ENCODE peak calls at places on chromosomes 2 and 18, in five cellular contexts. O is GM12865, R is astrocyte of the spinal cord, C is ovary, T is AG09319. J is an unnamed sample.

GRCh38 chr2:1491751-1492150 is 78.5 kb downstream of the TPO start:
- DNase-seq in T (no peak), O (no peak), C (no peak), R (no peak), J (no peak)

GRCh38 chr18:58896734-58897508 is 32.2 kb downstream of the ZNF532 start:
- DNase-seq in R (no peak), C (no peak), O (no peak), T (no peak), J (no peak)

GRCh38 chr2:168118733-168119518 is 128.5 kb downstream of the STK39 start:
- DNase-seq in C (peak; percentile 17), T (peak; percentile 49), R (peak; percentile 86), O (peak; percentile 71), J (no peak)

GRCh38 chr18:37282386-37283037 is 283.1 kb downstream of the CELF4 start:
- DNase-seq in T (no peak), R (no peak), C (no peak), O (peak; percentile 4), J (no peak)

GRCh38 chr2:54613361-54613760 is 110.1 kb upstream of the EML6 start:
- DNase-seq in T (no peak), O (no peak), R (peak; percentile 56), C (no peak), J (no peak)

GRCh38 chr18:712401-713134 is at the start of gene ENOSF1:
- DNase-seq in T (peak; percentile 43), C (peak; percentile 86), R (peak; percentile 79), O (peak; percentile 90), J (peak; percentile 93)

GRCh38 chr18:50061876-50062517 is 132.9 kb downstream of the MYO5B start:
- DNase-seq in C (no peak), R (no peak), O (no peak), T (no peak), J (no peak)

GRCh38 chr2:95530734-95531133 is 46.2 kb upstream of the TRIM43B start:
- DNase-seq in R (peak; percentile 82), C (no peak), T (no peak), O (peak; percentile 79), J (peak; percentile 60)

GRCh38 chr2:24730481-24730880 is 62.7 kb downstream of the PTRHD1 start:
- DNase-seq in R (no peak), T (no peak), O (no peak), C (no peak), J (no peak)

GRCh38 chr2:96325038-96325883 is at the start of gene ITPRIPL1:
- DNase-seq in R (peak; percentile 6), C (no peak), O (peak; percentile 46), T (no peak), J (peak; percentile 63)

GRCh38 chr18:76476665-76477561 is 18.1 kb downstream of the ZNF516 start:
- DNase-seq in C (no peak), T (peak; percentile 74), R (peak; percentile 93), O (peak; percentile 75), J (no peak)

GRCh38 chr18:76480913-76481312 is 14.1 kb downstream of the ZNF516 start:
- DNase-seq in T (no peak), R (no peak), O (no peak), C (no peak), J (no peak)

GRCh38 chr18:76482971-76483691 is 11.9 kb downstream of the ZNF516 start:
- DNase-seq in T (no peak), C (no peak), O (no peak), R (no peak), J (no peak)

GRCh38 chr18:76482267-76482666 is 12.8 kb downstream of the ZNF516 start:
- DNase-seq in C (no peak), T (no peak), R (no peak), O (no peak), J (no peak)

GRCh38 chr18:76479351-76480238 is 15.4 kb downstream of the ZNF516 start:
- DNase-seq in C (no peak), O (no peak), R (no peak), T (no peak), J (no peak)
- TF ChIP-seq CTCF in C (no peak), O (no peak), R (no peak), T (no peak), J (no peak)

GRCh38 chr2:58046335-58046584 is 346 bp upstream of the VRK2 start:
- DNase-seq in O (no peak), C (no peak), R (no peak), T (no peak), J (no peak)

GRCh38 chr2:58047969-58048368 is 1.4 kb downstream of the VRK2 start:
- DNase-seq in T (no peak), C (no peak), O (no peak), R (no peak), J (no peak)

GRCh38 chr2:58047373-58047674 is 718 bp downstream of the VRK2 start:
- DNase-seq in O (no peak), T (no peak), R (no peak), C (no peak), J (no peak)

GRCh38 chr2:58045580-58046334 is 849 bp upstream of the VRK2 start:
- DNase-seq in R (no peak), O (peak; percentile 58), T (no peak), C (no peak), J (no peak)

GRCh38 chr2:58046585-58047372 is at the start of gene VRK2:
- DNase-seq in T (peak; percentile 79), R (peak; percentile 94), O (peak; percentile 98), C (peak; percentile 82), J (peak; percentile 90)
- TF ChIP-seq CTCF in T (no peak), R (peak; percentile 5), O (no peak), C (peak; percentile 13), J (no peak)

DNA sequence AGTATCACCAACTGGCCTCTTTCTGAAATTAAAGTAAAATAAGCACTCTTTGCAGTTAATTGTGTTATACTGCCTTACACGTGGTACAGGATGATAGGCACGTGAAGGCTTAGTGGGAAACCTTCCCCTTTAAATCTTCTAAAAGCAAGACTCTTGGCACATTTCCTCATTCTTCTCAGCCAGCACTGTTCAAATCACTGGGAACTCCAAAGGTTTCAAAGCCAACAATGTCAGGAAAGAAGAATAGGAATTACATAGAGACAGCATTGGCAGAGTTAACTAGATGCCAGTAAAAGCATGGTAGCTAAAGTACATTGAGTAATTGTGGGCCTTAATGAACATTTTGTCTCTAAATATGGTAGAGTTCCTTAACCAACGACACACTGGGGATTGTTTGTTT is 96.4 kb downstream of the DTNA start:
- DNase-seq in O (no peak), T (no peak), C (no peak), R (no peak), J (no peak)
- TF ChIP-seq CTCF in O (no peak), T (no peak), C (no peak), R (no peak), J (no peak)

DNA sequence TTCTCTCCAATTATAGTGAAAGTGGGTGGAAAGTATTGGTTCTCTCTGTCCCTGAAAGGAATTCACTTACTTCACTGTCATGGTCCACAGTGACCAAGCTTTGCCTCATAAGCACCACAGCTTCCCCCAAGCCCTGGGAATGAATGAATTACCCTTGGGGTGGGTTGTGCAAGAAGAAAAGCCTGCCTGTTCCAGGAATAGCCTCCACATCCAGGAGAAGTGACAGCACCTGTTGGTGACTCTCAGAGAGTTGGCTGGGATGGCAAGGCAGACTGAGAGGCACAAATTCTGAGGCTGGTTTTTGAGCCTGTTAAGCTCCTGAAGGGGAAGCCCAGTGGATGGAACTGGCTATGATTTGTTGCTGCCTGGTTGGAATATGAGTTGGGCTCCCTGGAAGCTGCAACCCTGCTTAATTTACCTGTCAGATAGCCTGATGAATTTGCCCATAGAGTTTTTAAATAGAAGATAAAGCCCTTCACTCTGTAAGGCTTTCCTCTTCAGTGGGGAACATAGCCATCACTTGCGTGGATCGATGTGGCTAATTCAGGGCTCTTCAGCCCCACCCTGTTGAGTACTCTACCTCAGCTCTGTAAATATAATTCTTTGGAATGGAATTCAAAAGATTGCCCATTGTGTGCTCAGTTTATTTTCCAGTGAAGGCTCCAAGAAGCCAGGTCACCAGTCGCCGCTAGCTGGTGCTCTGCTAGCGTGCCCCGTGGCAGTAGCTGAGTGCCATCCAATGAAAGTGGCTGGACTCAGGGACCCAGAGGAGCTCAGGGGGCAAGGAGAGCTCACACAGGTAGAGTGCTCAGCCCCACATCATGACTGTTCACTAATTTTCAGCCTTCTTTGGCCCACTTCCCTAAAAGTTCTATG is 479.3 kb downstream of the IRS1 start:
- DNase-seq in O (no peak), T (no peak), R (no peak), C (no peak), J (no peak)
- TF ChIP-seq CTCF in O (no peak), T (no peak), R (no peak), C (no peak), J (no peak)

DNA sequence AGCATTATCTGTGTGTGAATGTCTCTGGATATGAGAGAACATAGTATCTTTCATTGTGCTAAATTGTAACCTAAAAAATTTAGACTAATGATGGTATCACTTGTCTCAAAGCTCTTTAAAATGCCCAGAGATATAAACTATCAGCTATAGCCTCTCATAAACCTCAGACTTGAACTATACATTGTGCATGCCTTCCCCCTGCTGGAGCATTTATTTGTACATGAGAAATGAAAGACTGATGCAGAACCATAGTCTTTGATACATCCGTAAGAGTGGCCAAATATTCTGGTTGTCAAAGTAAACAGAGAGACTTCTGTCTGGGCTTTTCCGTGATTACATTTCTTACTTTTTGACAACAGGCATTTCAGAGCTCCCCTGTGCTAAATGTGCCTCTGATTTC is 71.9 kb upstream of the CCDC68 start:
- DNase-seq in T (no peak), O (no peak), C (no peak), R (no peak), J (no peak)
- TF ChIP-seq CTCF in T (no peak), O (no peak), C (no peak), R (no peak), J (no peak)

DNA sequence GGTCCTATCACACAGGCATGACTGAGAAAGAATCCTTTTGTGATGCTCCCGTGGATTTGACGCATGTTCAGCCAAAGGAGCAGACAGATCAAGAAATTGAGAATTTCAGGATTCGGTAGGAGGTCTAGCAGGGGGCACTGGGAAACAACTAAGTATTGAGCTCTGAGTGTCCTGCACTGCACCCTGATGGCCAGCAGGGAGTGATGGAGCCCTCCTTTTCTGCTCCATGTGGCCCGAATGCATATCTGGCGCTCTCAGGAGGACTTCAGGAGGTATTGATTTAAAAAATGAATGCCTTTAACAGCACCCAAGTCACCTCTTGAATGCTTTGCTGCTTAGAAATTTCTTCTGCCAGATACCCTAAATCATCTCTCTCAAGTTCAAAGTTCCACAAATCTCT is 58.0 kb downstream of the ZNF519 start:
- DNase-seq in C (no peak), O (peak; percentile 31), R (no peak), T (no peak), J (no peak)
- TF ChIP-seq CTCF in C (no peak), O (peak; percentile 38), R (peak; percentile 20), T (no peak), J (no peak)